ENCODE peak calls at places on chromosome 1, in seven cellular contexts. K is HEK293T, V is H1, W is GM12878, O is HCT116, G is K562, D is HepG2. M is an unnamed sample.

GRCh38 chr1:109643385-109644230 is 12.3 kb upstream of the GSTM4 start:
- DNase-seq in V (peak), O (peak), W (no peak), D (peak), K (peak), G (peak), M (peak)

GRCh38 chr1:38013027-38013588 is 574 bp downstream of the UTP11 start:
- DNase-seq in O (no peak), K (peak), D (peak), W (no peak), G (peak), V (no peak), M (no peak)

GRCh38 chr1:53599461-53599860 is 139.5 kb downstream of the GLIS1 start:
- DNase-seq in O (no peak), G (no peak), V (no peak), K (no peak), W (no peak), D (no peak), M (no peak)

GRCh38 chr1:90417139-90417538 is 300.0 kb downstream of the BARHL2 start:
- DNase-seq in D (no peak), V (no peak), K (no peak), O (no peak), W (no peak), G (no peak), M (no peak)

GRCh38 chr1:28971980-28972771 is 57.8 kb downstream of the EPB41 start:
- DNase-seq in G (no peak), W (no peak), K (no peak), V (no peak), D (no peak), O (peak), M (no peak)

GRCh38 chr1:21553116-21553926 is 44.1 kb downstream of the ALPL start:
- DNase-seq in G (no peak), D (no peak), W (no peak), O (no peak), V (no peak), K (no peak), M (no peak)

GRCh38 chr1:70134148-70134547 is 71.2 kb downstream of the LRRC40 start:
- DNase-seq in V (no peak), W (no peak), G (no peak), O (no peak), K (no peak), D (no peak), M (no peak)

GRCh38 chr1:228066416-228066815 is 16.1 kb upstream of the ARF1 start:
- DNase-seq in W (no peak), G (no peak), O (no peak), D (no peak), V (peak), K (no peak), M (no peak)

GRCh38 chr1:30109853-30110252 is 613.5 kb downstream of the MATN1 start:
- DNase-seq in G (no peak), D (no peak), V (no peak), O (no peak), W (no peak), K (no peak), M (no peak)

GRCh38 chr1:25527226-25527846 is 16.1 kb upstream of the LDLRAP1 start:
- DNase-seq in V (no peak), O (no peak), D (no peak), W (no peak), G (no peak), K (no peak), M (no peak)

GRCh38 chr1:13766906-13767564 is 67.0 kb downstream of the PRDM2 start:
- DNase-seq in K (no peak), W (no peak), V (no peak), G (no peak), D (no peak), O (no peak), M (no peak)

GRCh38 chr1:111666828-111667227 is 47.2 kb downstream of the RAP1A start:
- DNase-seq in D (no peak), V (no peak), W (no peak), K (no peak), G (no peak), O (no peak), M (no peak)

GRCh38 chr1:169873582-169874200 is 20.0 kb downstream of the SCYL3 start:
- DNase-seq in V (no peak), O (no peak), K (no peak), D (no peak), G (no peak), W (no peak), M (no peak)

GRCh38 chr1:19324665-19324990 is 12.5 kb downstream of the SLC66A1 start:
- DNase-seq in G (no peak), K (no peak), O (no peak), D (no peak), W (no peak), V (no peak), M (no peak)

GRCh38 chr1:54273092-54273836 is 73.3 kb downstream of the MRPL37 start:
- DNase-seq in V (peak), D (no peak), W (peak), O (no peak), G (peak), K (peak), M (peak)

GRCh38 chr1:229554886-229555621 is 3.5 kb downstream of the ABCB10 start:
- DNase-seq in O (no peak), D (no peak), G (peak), V (no peak), K (no peak), W (no peak), M (no peak)

GRCh38 chr1:94098585-94099111 is 22.3 kb downstream of the ABCA4 start:
- DNase-seq in O (no peak), D (no peak), W (no peak), G (no peak), V (no peak), K (no peak), M (no peak)
- TF ChIP-seq SP1 in O (no peak), D (no peak), W (no peak), G (no peak), V (no peak), K (no peak), M (no peak)

GRCh38 chr1:75198163-75198562 is 64.0 kb downstream of the LHX8 start:
- DNase-seq in G (no peak), W (no peak), D (peak), K (no peak), V (no peak), O (no peak), M (no peak)
- TF ChIP-seq SP1 in G (no peak), W (no peak), D (no peak), K (no peak), V (no peak), O (no peak), M (no peak)

DNA sequence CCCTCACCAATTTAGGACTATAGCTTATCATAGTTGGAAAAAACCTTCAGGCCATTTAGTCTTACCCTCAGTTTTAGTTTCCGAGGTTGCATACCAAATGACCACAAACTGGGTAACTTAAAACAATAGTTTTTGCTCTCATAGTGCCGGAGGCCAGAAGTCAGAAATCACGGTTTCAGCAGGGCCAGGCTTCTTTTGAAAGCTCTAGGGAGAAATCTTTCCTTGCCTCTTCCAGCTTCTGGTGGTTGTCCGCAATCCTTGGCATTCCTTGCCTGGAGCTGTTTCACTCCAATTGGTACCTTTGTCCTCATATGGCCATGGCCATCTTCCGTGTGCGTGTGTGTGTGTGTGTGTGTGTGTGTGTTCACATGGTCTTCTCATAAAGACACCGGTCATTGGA is 12.4 kb upstream of the PLXNA2 start:
- DNase-seq in D (no peak), O (no peak), V (no peak), G (no peak), W (no peak), K (no peak), M (no peak)
- TF ChIP-seq SP1 in D (no peak), O (no peak), V (no peak), G (no peak), W (no peak), K (no peak), M (no peak)

GRCh38 chr1:88014126-88014525 is 669.9 kb upstream of the PKN2 start:
- DNase-seq in K (no peak), V (no peak), W (no peak), G (no peak), O (no peak), D (no peak), M (no peak)
- TF ChIP-seq SP1 in K (no peak), V (no peak), W (no peak), G (no peak), O (no peak), D (no peak), M (no peak)

GRCh38 chr1:185488673-185489311 is 171.7 kb upstream of the IVNS1ABP start:
- DNase-seq in K (no peak), W (no peak), D (no peak), O (no peak), G (no peak), V (no peak), M (no peak)
- TF ChIP-seq SP1 in K (no peak), W (no peak), D (no peak), O (no peak), G (no peak), V (no peak), M (no peak)

M was measured in WTC11.